ENCODE peak calls at places on chromosomes 2 and 18, in five cellular contexts. One of them, this sample, is unnamed.

GRCh38 chr2:230798769-230799399 is 65.9 kb upstream of the ITM2C start:
- DNase-seq in NCI-H1092 treated with DMSO at 0.1 percent for 48 hours: peak; percentile 15
- DNase-seq in KBM-7: peak; percentile 69
- DNase-seq in memory B cell: peak; percentile 56
- DNase-seq in upper lobe of right lung: no peak
- DNase-seq in this sample: peak; percentile 55

GRCh38 chr2:232925153-232925768 is 55.2 kb downstream of the SNORC start:
- DNase-seq in upper lobe of right lung: no peak
- DNase-seq in KBM-7: no peak
- DNase-seq in NCI-H1092 treated with DMSO at 0.1 percent for 48 hours: no peak
- DNase-seq in memory B cell: no peak
- DNase-seq in this sample: no peak

GRCh38 chr2:237674731-237675276 is 47.4 kb downstream of the LRRFIP1 start:
- DNase-seq in upper lobe of right lung: peak; percentile 94
- DNase-seq in KBM-7: peak; percentile 98
- DNase-seq in NCI-H1092 treated with DMSO at 0.1 percent for 48 hours: peak; percentile 37
- DNase-seq in memory B cell: peak; percentile 86
- DNase-seq in this sample: no peak

GRCh38 chr18:22467760-22468553 is 50.2 kb upstream of the CTAGE1 start:
- DNase-seq in NCI-H1092 treated with DMSO at 0.1 percent for 48 hours: no peak
- DNase-seq in KBM-7: no peak
- DNase-seq in memory B cell: no peak
- DNase-seq in upper lobe of right lung: no peak
- DNase-seq in this sample: no peak

GRCh38 chr2:70753978-70754377 is 14.0 kb downstream of the ADD2 start:
- DNase-seq in upper lobe of right lung: no peak
- DNase-seq in KBM-7: no peak
- DNase-seq in NCI-H1092 treated with DMSO at 0.1 percent for 48 hours: no peak
- DNase-seq in memory B cell: no peak
- DNase-seq in this sample: no peak

GRCh38 chr2:88190808-88191721 is 20.9 kb downstream of the THNSL2 start:
- DNase-seq in upper lobe of right lung: no peak
- DNase-seq in KBM-7: peak; percentile 71
- DNase-seq in NCI-H1092 treated with DMSO at 0.1 percent for 48 hours: peak; percentile 18
- DNase-seq in memory B cell: no peak
- DNase-seq in this sample: peak; percentile 79

GRCh38 chr2:166803314-166803986 is 84.8 kb upstream of the XIRP2 start:
- DNase-seq in NCI-H1092 treated with DMSO at 0.1 percent for 48 hours: peak; percentile 22
- DNase-seq in KBM-7: no peak
- DNase-seq in upper lobe of right lung: no peak
- DNase-seq in memory B cell: no peak
- DNase-seq in this sample: no peak

GRCh38 chr2:45814951-45815621 is 163.6 kb downstream of the PRKCE start:
- DNase-seq in NCI-H1092 treated with DMSO at 0.1 percent for 48 hours: no peak
- DNase-seq in KBM-7: no peak
- DNase-seq in memory B cell: no peak
- DNase-seq in upper lobe of right lung: no peak
- DNase-seq in this sample: peak; percentile 75

GRCh38 chr18:76384861-76385680 is 110.0 kb downstream of the ZNF516 start:
- DNase-seq in memory B cell: no peak
- DNase-seq in upper lobe of right lung: no peak
- DNase-seq in KBM-7: no peak
- DNase-seq in NCI-H1092 treated with DMSO at 0.1 percent for 48 hours: no peak
- DNase-seq in this sample: peak; percentile 81

GRCh38 chr18:46324556-46324955 is 220.4 kb downstream of the HAUS1 start:
- DNase-seq in KBM-7: peak; percentile 33
- DNase-seq in memory B cell: no peak
- DNase-seq in NCI-H1092 treated with DMSO at 0.1 percent for 48 hours: no peak
- DNase-seq in upper lobe of right lung: no peak
- DNase-seq in this sample: no peak

GRCh38 chr2:70467831-70468810 is 85.5 kb downstream of the TGFA start:
- DNase-seq in KBM-7: no peak
- DNase-seq in NCI-H1092 treated with DMSO at 0.1 percent for 48 hours: no peak
- DNase-seq in upper lobe of right lung: no peak
- DNase-seq in memory B cell: no peak
- DNase-seq in this sample: no peak